ENCODE peak calls at places on chromosome 20, in nine cellular contexts. One of them, this sample, is unnamed.

GRCh38 chr20:59153355-59153681 is 10.3 kb upstream of the ZNF831 start:
- DNase-seq in GM06990: no peak
- DNase-seq in hypothalamus: peak
- DNase-seq in H7: no peak
- DNase-seq in nephron progenitor cell: no peak
- DNase-seq in upper lobe of left lung: peak
- DNase-seq in thyroid gland: no peak
- DNase-seq in 8988T: no peak
- DNase-seq in DMS 273 treated with DMSO at 0.1 percent for 48 hours: no peak
- DNase-seq in this sample: no peak

GRCh38 chr20:62818592-62819493 is 2.0 kb downstream of the COL9A3 start:
- DNase-seq in upper lobe of left lung: no peak
- DNase-seq in DMS 273 treated with DMSO at 0.1 percent for 48 hours: peak
- DNase-seq in thyroid gland: peak
- DNase-seq in GM06990: no peak
- DNase-seq in hypothalamus: peak
- DNase-seq in H7: peak
- DNase-seq in nephron progenitor cell: peak
- DNase-seq in 8988T: peak
- DNase-seq in this sample: no peak

GRCh38 chr20:48025661-48026060 is 240.4 kb upstream of the SULF2 start:
- DNase-seq in 8988T: no peak
- DNase-seq in upper lobe of left lung: no peak
- DNase-seq in GM06990: no peak
- DNase-seq in thyroid gland: no peak
- DNase-seq in nephron progenitor cell: no peak
- DNase-seq in H7: no peak
- DNase-seq in hypothalamus: no peak
- DNase-seq in DMS 273 treated with DMSO at 0.1 percent for 48 hours: no peak
- DNase-seq in this sample: no peak

GRCh38 chr20:1801551-1801950 is 93.7 kb upstream of the SIRPA start:
- DNase-seq in 8988T: no peak
- DNase-seq in DMS 273 treated with DMSO at 0.1 percent for 48 hours: no peak
- DNase-seq in hypothalamus: no peak
- DNase-seq in H7: no peak
- DNase-seq in GM06990: no peak
- DNase-seq in upper lobe of left lung: no peak
- DNase-seq in nephron progenitor cell: no peak
- DNase-seq in thyroid gland: no peak
- DNase-seq in this sample: no peak

GRCh38 chr20:16530201-16530681 is 43.0 kb downstream of the KIF16B start:
- DNase-seq in H7: no peak
- DNase-seq in GM06990: no peak
- DNase-seq in 8988T: peak
- DNase-seq in hypothalamus: no peak
- DNase-seq in upper lobe of left lung: no peak
- DNase-seq in DMS 273 treated with DMSO at 0.1 percent for 48 hours: no peak
- DNase-seq in nephron progenitor cell: no peak
- DNase-seq in thyroid gland: no peak
- DNase-seq in this sample: no peak

GRCh38 chr20:9878096-9878495 is 39.2 kb upstream of the PAK5 start:
- DNase-seq in 8988T: no peak
- DNase-seq in hypothalamus: no peak
- DNase-seq in upper lobe of left lung: no peak
- DNase-seq in thyroid gland: no peak
- DNase-seq in H7: no peak
- DNase-seq in DMS 273 treated with DMSO at 0.1 percent for 48 hours: no peak
- DNase-seq in GM06990: no peak
- DNase-seq in nephron progenitor cell: no peak
- DNase-seq in this sample: no peak

GRCh38 chr20:63085087-63085861 is 78.5 kb upstream of the BHLHE23 start:
- DNase-seq in GM06990: no peak
- DNase-seq in upper lobe of left lung: no peak
- DNase-seq in hypothalamus: no peak
- DNase-seq in thyroid gland: no peak
- DNase-seq in DMS 273 treated with DMSO at 0.1 percent for 48 hours: no peak
- DNase-seq in H7: peak
- DNase-seq in nephron progenitor cell: no peak
- DNase-seq in 8988T: no peak
- DNase-seq in this sample: no peak

GRCh38 chr20:58547527-58548475 is 32.6 kb upstream of the APCDD1L start:
- DNase-seq in thyroid gland: no peak
- DNase-seq in hypothalamus: no peak
- DNase-seq in upper lobe of left lung: no peak
- DNase-seq in DMS 273 treated with DMSO at 0.1 percent for 48 hours: no peak
- DNase-seq in GM06990: no peak
- DNase-seq in nephron progenitor cell: no peak
- DNase-seq in 8988T: no peak
- DNase-seq in H7: peak
- DNase-seq in this sample: no peak

GRCh38 chr20:61186771-61187170 is 65.3 kb upstream of the CDH4 start:
- DNase-seq in hypothalamus: no peak
- DNase-seq in nephron progenitor cell: no peak
- DNase-seq in H7: no peak
- DNase-seq in upper lobe of left lung: no peak
- DNase-seq in thyroid gland: no peak
- DNase-seq in DMS 273 treated with DMSO at 0.1 percent for 48 hours: peak
- DNase-seq in 8988T: no peak
- DNase-seq in GM06990: no peak
- DNase-seq in this sample: no peak

GRCh38 chr20:41424546-41424945 is 57.9 kb upstream of the EMILIN3 start:
- DNase-seq in nephron progenitor cell: no peak
- DNase-seq in upper lobe of left lung: no peak
- DNase-seq in thyroid gland: no peak
- DNase-seq in hypothalamus: no peak
- DNase-seq in H7: no peak
- DNase-seq in GM06990: no peak
- DNase-seq in 8988T: no peak
- DNase-seq in DMS 273 treated with DMSO at 0.1 percent for 48 hours: no peak
- DNase-seq in this sample: no peak